ENCODE peak calls at places on chromosomes 11 and 22, in ten cellular contexts. One of them, this sample, is unnamed.

GRCh38 chr11:111913997-111914396 is 1.5 kb downstream of the HSPB2 start:
- DNase-seq in AG10803: peak
- DNase-seq in Peyer's patch: no peak
- DNase-seq in GM12865: no peak
- DNase-seq in aorta: peak
- DNase-seq in heart left ventricle: peak
- DNase-seq in spleen: no peak
- DNase-seq in sigmoid colon: peak
- DNase-seq in suprapubic skin: peak
- DNase-seq in pancreas: peak
- DNase-seq in this sample: no peak

GRCh38 chr22:45007946-45008852 is 1.6 kb downstream of the PHF21B start:
- DNase-seq in AG10803: no peak
- DNase-seq in Peyer's patch: no peak
- DNase-seq in GM12865: no peak
- DNase-seq in aorta: no peak
- DNase-seq in heart left ventricle: no peak
- DNase-seq in spleen: no peak
- DNase-seq in sigmoid colon: no peak
- DNase-seq in suprapubic skin: no peak
- DNase-seq in pancreas: no peak
- DNase-seq in this sample: no peak

GRCh38 chr11:118212131-118212725 is 12.6 kb downstream of the JAML start:
- DNase-seq in AG10803: no peak
- DNase-seq in Peyer's patch: no peak
- DNase-seq in GM12865: no peak
- DNase-seq in aorta: no peak
- DNase-seq in heart left ventricle: no peak
- DNase-seq in spleen: no peak
- DNase-seq in sigmoid colon: no peak
- DNase-seq in suprapubic skin: no peak
- DNase-seq in pancreas: no peak
- DNase-seq in this sample: no peak

GRCh38 chr11:92413757-92414513 is 189.3 kb downstream of the FAT3 start:
- DNase-seq in AG10803: no peak
- DNase-seq in Peyer's patch: no peak
- DNase-seq in GM12865: peak
- DNase-seq in aorta: no peak
- DNase-seq in heart left ventricle: no peak
- DNase-seq in spleen: no peak
- DNase-seq in sigmoid colon: no peak
- DNase-seq in suprapubic skin: no peak
- DNase-seq in pancreas: no peak
- DNase-seq in this sample: no peak

GRCh38 chr11:27331984-27332383 is 31.0 kb downstream of the CCDC34 start:
- DNase-seq in AG10803: peak
- DNase-seq in Peyer's patch: no peak
- DNase-seq in GM12865: no peak
- DNase-seq in aorta: no peak
- DNase-seq in heart left ventricle: no peak
- DNase-seq in spleen: no peak
- DNase-seq in sigmoid colon: no peak
- DNase-seq in suprapubic skin: no peak
- DNase-seq in pancreas: no peak
- DNase-seq in this sample: no peak

GRCh38 chr11:73454987-73455386 is 78.8 kb downstream of the RELT start:
- DNase-seq in AG10803: no peak
- DNase-seq in Peyer's patch: no peak
- DNase-seq in GM12865: no peak
- DNase-seq in aorta: peak
- DNase-seq in heart left ventricle: no peak
- DNase-seq in spleen: peak
- DNase-seq in sigmoid colon: no peak
- DNase-seq in suprapubic skin: no peak
- DNase-seq in pancreas: no peak
- DNase-seq in this sample: no peak

GRCh38 chr11:78659326-78660319 is 85.0 kb upstream of the NARS2 start:
- DNase-seq in AG10803: no peak
- DNase-seq in Peyer's patch: no peak
- DNase-seq in GM12865: no peak
- DNase-seq in aorta: no peak
- DNase-seq in heart left ventricle: no peak
- DNase-seq in spleen: no peak
- DNase-seq in sigmoid colon: no peak
- DNase-seq in suprapubic skin: no peak
- DNase-seq in pancreas: peak
- DNase-seq in this sample: no peak

GRCh38 chr11:125990244-125990643 is 44.4 kb downstream of the VSIG10L2 start:
- DNase-seq in AG10803: peak
- DNase-seq in Peyer's patch: no peak
- DNase-seq in GM12865: peak
- DNase-seq in aorta: peak
- DNase-seq in heart left ventricle: peak
- DNase-seq in spleen: no peak
- DNase-seq in sigmoid colon: no peak
- DNase-seq in suprapubic skin: no peak
- DNase-seq in pancreas: no peak
- DNase-seq in this sample: peak

GRCh38 chr11:2192435-2192834 is 20.8 kb upstream of the TH start:
- DNase-seq in AG10803: no peak
- DNase-seq in Peyer's patch: no peak
- DNase-seq in GM12865: no peak
- DNase-seq in aorta: no peak
- DNase-seq in heart left ventricle: no peak
- DNase-seq in spleen: no peak
- DNase-seq in sigmoid colon: no peak
- DNase-seq in suprapubic skin: no peak
- DNase-seq in pancreas: no peak
- DNase-seq in this sample: no peak

GRCh38 chr11:120308081-120308480 is 17.0 kb upstream of the TLCD5 start:
- DNase-seq in AG10803: no peak
- DNase-seq in Peyer's patch: no peak
- DNase-seq in GM12865: no peak
- DNase-seq in aorta: no peak
- DNase-seq in heart left ventricle: no peak
- DNase-seq in spleen: no peak
- DNase-seq in sigmoid colon: no peak
- DNase-seq in suprapubic skin: no peak
- DNase-seq in pancreas: no peak
- DNase-seq in this sample: no peak
- H3K4me3 ChIP-seq in AG10803: no peak
- H3K4me3 ChIP-seq in Peyer's patch: no peak
- H3K4me3 ChIP-seq in GM12865: no peak
- H3K4me3 ChIP-seq in aorta: no peak
- H3K4me3 ChIP-seq in heart left ventricle: no peak
- H3K4me3 ChIP-seq in spleen: no peak
- H3K4me3 ChIP-seq in sigmoid colon: no peak
- H3K4me3 ChIP-seq in suprapubic skin: no peak
- H3K4me3 ChIP-seq in pancreas: no peak
- H3K4me3 ChIP-seq in this sample: no peak

GRCh38 chr22:19522190-19522880 is 1.9 kb downstream of the CLDN5 start:
- DNase-seq in AG10803: no peak
- DNase-seq in Peyer's patch: no peak
- DNase-seq in GM12865: no peak
- DNase-seq in aorta: no peak
- DNase-seq in heart left ventricle: peak
- DNase-seq in spleen: no peak
- DNase-seq in sigmoid colon: no peak
- DNase-seq in suprapubic skin: no peak
- DNase-seq in pancreas: no peak
- DNase-seq in this sample: no peak
- H3K4me3 ChIP-seq in AG10803: no peak
- H3K4me3 ChIP-seq in Peyer's patch: no peak
- H3K4me3 ChIP-seq in GM12865: no peak
- H3K4me3 ChIP-seq in aorta: no peak
- H3K4me3 ChIP-seq in heart left ventricle: peak
- H3K4me3 ChIP-seq in spleen: peak
- H3K4me3 ChIP-seq in sigmoid colon: peak
- H3K4me3 ChIP-seq in suprapubic skin: peak
- H3K4me3 ChIP-seq in pancreas: no peak
- H3K4me3 ChIP-seq in this sample: no peak

GRCh38 chr11:85771568-85771967 is 39.4 kb downstream of the SYTL2 start:
- DNase-seq in AG10803: no peak
- DNase-seq in Peyer's patch: no peak
- DNase-seq in GM12865: no peak
- DNase-seq in aorta: no peak
- DNase-seq in heart left ventricle: no peak
- DNase-seq in spleen: no peak
- DNase-seq in sigmoid colon: no peak
- DNase-seq in suprapubic skin: no peak
- DNase-seq in pancreas: no peak
- DNase-seq in this sample: no peak

GRCh38 chr11:85776951-85777602 is 33.9 kb downstream of the SYTL2 start:
- DNase-seq in AG10803: no peak
- DNase-seq in Peyer's patch: no peak
- DNase-seq in GM12865: no peak
- DNase-seq in aorta: no peak
- DNase-seq in heart left ventricle: no peak
- DNase-seq in spleen: no peak
- DNase-seq in sigmoid colon: no peak
- DNase-seq in suprapubic skin: no peak
- DNase-seq in pancreas: no peak
- DNase-seq in this sample: no peak

GRCh38 chr11:85769758-85770157 is 41.2 kb downstream of the SYTL2 start:
- DNase-seq in AG10803: no peak
- DNase-seq in Peyer's patch: no peak
- DNase-seq in GM12865: no peak
- DNase-seq in aorta: no peak
- DNase-seq in heart left ventricle: no peak
- DNase-seq in spleen: no peak
- DNase-seq in sigmoid colon: no peak
- DNase-seq in suprapubic skin: no peak
- DNase-seq in pancreas: no peak
- DNase-seq in this sample: no peak

GRCh38 chr11:85772700-85773099 is 38.2 kb downstream of the SYTL2 start:
- DNase-seq in AG10803: peak
- DNase-seq in Peyer's patch: no peak
- DNase-seq in GM12865: no peak
- DNase-seq in aorta: no peak
- DNase-seq in heart left ventricle: no peak
- DNase-seq in spleen: no peak
- DNase-seq in sigmoid colon: no peak
- DNase-seq in suprapubic skin: no peak
- DNase-seq in pancreas: no peak
- DNase-seq in this sample: no peak

DNA sequence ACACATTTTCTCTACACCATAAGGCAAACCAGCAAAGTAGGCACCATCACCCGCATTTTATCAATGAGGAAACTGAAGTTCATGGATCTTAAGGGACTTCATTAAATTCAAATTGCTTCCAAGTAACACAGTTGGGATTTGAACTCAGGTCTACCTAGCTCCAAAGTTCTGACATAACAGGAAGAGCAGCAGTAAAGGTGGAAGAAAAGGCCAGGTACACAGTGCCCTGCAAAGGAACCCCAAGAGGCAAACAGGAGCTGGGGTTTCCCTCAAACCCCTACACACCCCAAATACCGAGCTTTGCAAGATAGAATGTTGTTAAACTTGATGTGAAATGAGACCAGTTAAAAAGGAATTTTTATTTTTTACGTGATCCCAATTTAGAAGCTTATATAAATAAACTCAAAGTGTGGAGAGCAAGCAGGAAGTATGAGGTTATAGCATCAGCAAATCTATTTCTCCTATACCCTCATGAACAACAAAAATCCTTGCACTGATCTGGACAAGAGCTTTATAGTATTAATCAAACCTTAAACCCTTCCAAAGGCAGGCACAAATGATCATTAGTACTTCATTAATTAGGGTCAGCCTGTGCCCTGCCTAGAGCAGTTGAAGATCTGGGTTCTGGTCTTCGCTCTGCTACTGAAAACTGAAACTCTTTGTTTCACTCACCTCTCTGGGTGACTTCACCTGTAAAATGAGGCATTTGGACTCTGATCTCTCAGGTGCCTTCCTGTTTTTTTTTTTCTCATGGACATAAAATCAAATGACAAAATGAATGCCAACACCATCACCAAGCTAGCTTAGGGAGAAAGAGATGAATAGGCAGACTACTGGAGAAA is 36.5 kb downstream of the SYTL2 start:
- DNase-seq in AG10803: no peak
- DNase-seq in Peyer's patch: no peak
- DNase-seq in GM12865: no peak
- DNase-seq in aorta: no peak
- DNase-seq in heart left ventricle: no peak
- DNase-seq in spleen: no peak
- DNase-seq in sigmoid colon: no peak
- DNase-seq in suprapubic skin: no peak
- DNase-seq in pancreas: no peak
- DNase-seq in this sample: no peak
- H3K4me3 ChIP-seq in AG10803: no peak
- H3K4me3 ChIP-seq in Peyer's patch: no peak
- H3K4me3 ChIP-seq in GM12865: no peak
- H3K4me3 ChIP-seq in aorta: no peak
- H3K4me3 ChIP-seq in heart left ventricle: no peak
- H3K4me3 ChIP-seq in spleen: no peak
- H3K4me3 ChIP-seq in sigmoid colon: no peak
- H3K4me3 ChIP-seq in suprapubic skin: no peak
- H3K4me3 ChIP-seq in pancreas: no peak
- H3K4me3 ChIP-seq in this sample: no peak

GRCh38 chr11:65432133-65432650 is 9.6 kb downstream of the NEAT1 start:
- DNase-seq in AG10803: peak
- DNase-seq in Peyer's patch: no peak
- DNase-seq in GM12865: no peak
- DNase-seq in aorta: no peak
- DNase-seq in heart left ventricle: no peak
- DNase-seq in spleen: no peak
- DNase-seq in sigmoid colon: no peak
- DNase-seq in suprapubic skin: no peak
- DNase-seq in pancreas: no peak
- DNase-seq in this sample: no peak
- H3K4me3 ChIP-seq in AG10803: peak
- H3K4me3 ChIP-seq in Peyer's patch: no peak
- H3K4me3 ChIP-seq in GM12865: no peak
- H3K4me3 ChIP-seq in aorta: no peak
- H3K4me3 ChIP-seq in heart left ventricle: peak
- H3K4me3 ChIP-seq in spleen: no peak
- H3K4me3 ChIP-seq in sigmoid colon: no peak
- H3K4me3 ChIP-seq in suprapubic skin: peak
- H3K4me3 ChIP-seq in pancreas: no peak
- H3K4me3 ChIP-seq in this sample: no peak